ENCODE peak calls at places on chromosomes 7 and 10, in nine cellular contexts. F is naive B cell; Z is activated CD4-positive, alpha-beta T cell treated with anti-CD3 and anti-CD28 coated beads for 24 hours; N is astrocyte of the cerebellum; I is stimulated activated CD4-positive, alpha-beta T cell treated with anti-CD3 and anti-CD28 coated beads, Interleukin-1b, Interleukin-23, amount 100 ng/mL, for 1 hour; J is fibroblast of the conjunctiva; U is SW480; S is cardiac fibroblast; G is iris pigment epithelial cell. B is an unnamed sample.

GRCh38 chr10:119237722-119238436 is 30.5 kb downstream of the GRK5 start:
- DNase-seq in F (no peak), Z (no peak), N (no peak), I (no peak), J (no peak), U (no peak), S (no peak), G (no peak), B (no peak)

GRCh38 chr7:66960192-66960591 is 35.2 kb downstream of the SBDS start:
- DNase-seq in F (no peak), Z (no peak), N (no peak), I (no peak), J (no peak), U (no peak), S (no peak), G (no peak), B (no peak)

GRCh38 chr7:40297741-40298311 is 163.0 kb downstream of the SUGCT start:
- DNase-seq in F (no peak), Z (no peak), N (no peak), I (no peak), J (no peak), U (no peak), S (peak; percentile 87), G (peak; percentile 67), B (no peak)

GRCh38 chr7:142808802-142809583 is 38.2 kb downstream of the PRSS2 start:
- DNase-seq in F (peak; percentile 95), Z (peak; percentile 86), N (no peak), I (peak; percentile 84), J (no peak), U (peak; percentile 100), S (peak; percentile 33), G (peak; percentile 58), B (no peak)

GRCh38 chr7:159197066-159197975 is 52.7 kb upstream of the VIPR2 start:
- DNase-seq in F (no peak), Z (peak; percentile 16), N (no peak), I (no peak), J (no peak), U (no peak), S (peak; percentile 0), G (peak; percentile 10), B (no peak)

GRCh38 chr10:73590881-73591577 is at the start of gene USP54:
- DNase-seq in F (no peak), Z (no peak), N (peak; percentile 55), I (no peak), J (no peak), U (peak; percentile 86), S (peak; percentile 76), G (peak; percentile 87), B (no peak)

GRCh38 chr10:126893841-126894240 is 11.4 kb upstream of the DOCK1 start:
- DNase-seq in F (no peak), Z (no peak), N (no peak), I (no peak), J (no peak), U (no peak), S (no peak), G (no peak), B (no peak)

GRCh38 chr7:833601-834258 is 1.5 kb downstream of the SUN1 start:
- DNase-seq in F (no peak), Z (no peak), N (no peak), I (no peak), J (no peak), U (no peak), S (no peak), G (no peak), B (no peak)

GRCh38 chr10:101839421-101840063 is 4.1 kb downstream of the KCNIP2 start:
- DNase-seq in F (peak; percentile 71), Z (peak; percentile 36), N (no peak), I (peak; percentile 36), J (no peak), U (no peak), S (no peak), G (peak; percentile 39), B (peak; percentile 17)

GRCh38 chr7:34219153-34219552 is 313.8 kb downstream of the BMPER start:
- DNase-seq in F (no peak), Z (no peak), N (no peak), I (no peak), J (no peak), U (no peak), S (no peak), G (no peak), B (no peak)

GRCh38 chr7:26688936-26689506 is 175.4 kb downstream of the SKAP2 start:
- DNase-seq in F (peak; percentile 35), Z (no peak), N (no peak), I (no peak), J (no peak), U (no peak), S (no peak), G (no peak), B (no peak)

GRCh38 chr10:499991-500390 is 189.5 kb downstream of the DIP2C start:
- DNase-seq in F (no peak), Z (no peak), N (no peak), I (no peak), J (no peak), U (no peak), S (no peak), G (no peak), B (no peak)

GRCh38 chr7:101021703-101022102 is 1.8 kb downstream of the MUC17 start:
- DNase-seq in F (no peak), Z (no peak), N (no peak), I (no peak), J (no peak), U (peak; percentile 84), S (no peak), G (no peak), B (no peak)

GRCh38 chr10:51892965-51893658 is 193.7 kb upstream of the CSTF2T start:
- DNase-seq in F (no peak), Z (no peak), N (no peak), I (no peak), J (peak; percentile 24), U (no peak), S (peak; percentile 43), G (no peak), B (no peak)

GRCh38 chr10:28631896-28632596 is 45.3 kb upstream of the BAMBI start:
- DNase-seq in F (no peak), Z (no peak), N (no peak), I (no peak), J (no peak), U (no peak), S (no peak), G (peak; percentile 28), B (no peak)

GRCh38 chr7:40072268-40072667 is 62.2 kb downstream of the MPLKIP start:
- DNase-seq in F (no peak), Z (no peak), N (no peak), I (no peak), J (no peak), U (no peak), S (no peak), G (no peak), B (no peak)

GRCh38 chr10:91796332-91797076 is 1.7 kb upstream of the TNKS2 start:
- DNase-seq in F (peak; percentile 55), Z (peak; percentile 27), N (no peak), I (peak; percentile 9), J (no peak), U (peak; percentile 36), S (no peak), G (peak; percentile 10), B (no peak)